ENCODE peak calls at places on chromosomes 11 and 22, in five cellular contexts. E is Peyer's patch, A is AG04449, D is GM13977, K is fibroblast of mammary gland. W is an unnamed sample.

GRCh38 chr11:101909087-101909486 is 5.7 kb upstream of the CEP126 start:
- DNase-seq in K (no peak), A (no peak), E (no peak), D (no peak), W (no peak)

GRCh38 chr11:126391970-126392637 is 36.6 kb downstream of the ST3GAL4 start:
- DNase-seq in A (no peak), K (no peak), D (no peak), E (no peak), W (no peak)

GRCh38 chr22:39214383-39215069 is 30.3 kb downstream of the PDGFB start:
- DNase-seq in A (no peak), E (no peak), K (peak), D (peak), W (peak)

GRCh38 chr11:92787638-92788037 is 181.8 kb upstream of the MTNR1B start:
- DNase-seq in E (no peak), A (no peak), K (no peak), D (no peak), W (no peak)

GRCh38 chr11:17603056-17603825 is 56.2 kb downstream of the OTOG start:
- DNase-seq in K (no peak), E (no peak), A (no peak), D (no peak), W (no peak)

GRCh38 chr11:66218846-66219620 is 49.4 kb upstream of the RAB1B start:
- DNase-seq in E (peak), K (no peak), A (no peak), D (no peak), W (no peak)

GRCh38 chr11:6251120-6251733 is 8.4 kb upstream of the CCKBR start:
- DNase-seq in K (peak), E (peak), D (peak), A (no peak), W (peak)

GRCh38 chr11:9759519-9760179 is 95.8 kb downstream of the SWAP70 start:
- DNase-seq in D (peak), K (peak), E (peak), A (peak), W (peak)

GRCh38 chr11:93591247-93591898 is 48.2 kb upstream of the SMCO4 start:
- DNase-seq in A (no peak), D (peak), E (no peak), K (peak), W (no peak)

GRCh38 chr11:16784097-16784496 is 45.6 kb downstream of the C11orf58 start:
- DNase-seq in K (no peak), D (no peak), E (no peak), A (no peak), W (no peak)

GRCh38 chr11:110355011-110355744 is 58.8 kb upstream of the RDX start:
- DNase-seq in A (no peak), E (no peak), K (no peak), D (no peak), W (no peak)

GRCh38 chr11:59573216-59573615 is 42.4 kb downstream of the OSBP start:
- DNase-seq in K (peak), D (no peak), A (peak), E (no peak), W (no peak)

GRCh38 chr11:78742430-78742829 is 167.8 kb upstream of the NARS2 start:
- DNase-seq in E (peak), A (no peak), K (peak), D (no peak), W (no peak)

GRCh38 chr11:2926611-2927492 is 2.4 kb downstream of the PHLDA2 start:
- DNase-seq in K (no peak), E (no peak), D (no peak), A (no peak), W (no peak)

GRCh38 chr22:19879651-19879995 is 24.9 kb upstream of the GNB1L start:
- DNase-seq in E (peak), D (no peak), A (no peak), K (no peak), W (no peak)

GRCh38 chr22:40325315-40325714 is 21.0 kb upstream of the ADSL start:
- DNase-seq in K (no peak), A (no peak), E (no peak), D (peak), W (no peak)

GRCh38 chr11:117315285-117316196 is 515 bp downstream of the BACE1 start:
- DNase-seq in K (no peak), A (no peak), E (no peak), D (peak), W (peak)

GRCh38 chr11:62108971-62109391 is 14.8 kb upstream of the INCENP start:
- DNase-seq in K (peak), E (no peak), D (no peak), A (no peak), W (no peak)

GRCh38 chr11:10314199-10315072 is 9.6 kb downstream of the ADM start:
- DNase-seq in D (no peak), A (no peak), E (peak), K (peak), W (peak)

GRCh38 chr22:22616636-22617035 is 27.8 kb upstream of the GGTLC2 start:
- DNase-seq in D (peak), A (no peak), K (no peak), E (no peak), W (peak)

GRCh38 chr11:35357893-35358292 is 61.5 kb downstream of the SLC1A2 start:
- DNase-seq in K (peak), D (no peak), A (no peak), E (no peak), W (no peak)

GRCh38 chr22:21936151-21936778 is 16.4 kb downstream of the PPM1F start:
- DNase-seq in K (peak), D (no peak), A (no peak), E (no peak), W (no peak)

GRCh38 chr11:115848614-115849013 is 344.4 kb upstream of the CADM1 start:
- DNase-seq in A (no peak), D (no peak), K (no peak), E (no peak), W (no peak)

GRCh38 chr22:43155789-43156188 is 4.4 kb downstream of the TSPO start:
- DNase-seq in D (no peak), E (no peak), K (peak), A (no peak), W (no peak)

GRCh38 chr11:66617148-66617814 is 851 bp downstream of the RBM14 start:
- DNase-seq in D (no peak), E (no peak), A (no peak), K (peak), W (no peak)

GRCh38 chr11:66080055-66080817 is 10.2 kb downstream of the PACS1 start:
- DNase-seq in D (no peak), K (peak), E (peak), A (peak), W (no peak)

GRCh38 chr11:64053699-64054098 is 18.0 kb downstream of the FLRT1 start:
- DNase-seq in A (no peak), K (no peak), D (no peak), E (no peak), W (no peak)

GRCh38 chr11:1301220-1302000 is 8.0 kb downstream of the TOLLIP start:
- DNase-seq in A (no peak), E (no peak), K (no peak), D (no peak), W (no peak)

GRCh38 chr22:23002612-23003180 is 67.6 kb upstream of the GNAZ start:
- DNase-seq in A (no peak), E (no peak), K (no peak), D (no peak), W (no peak)

GRCh38 chr11:115191761-115192160 is 312.5 kb downstream of the CADM1 start:
- DNase-seq in D (no peak), K (no peak), A (peak), E (no peak), W (no peak)

GRCh38 chr11:72951193-72951592 is 137.0 kb downstream of the ATG16L2 start:
- DNase-seq in E (no peak), A (no peak), K (peak), D (no peak), W (no peak)

GRCh38 chr11:36034572-36035331 is 90.9 kb downstream of the LDLRAD3 start:
- DNase-seq in D (no peak), A (peak), K (peak), E (no peak), W (no peak)

GRCh38 chr11:26578998-26579635 is 7.1 kb upstream of the MUC15 start:
- DNase-seq in E (no peak), A (no peak), K (peak), D (no peak), W (no peak)

GRCh38 chr11:1302041-1302460 is 7.4 kb downstream of the TOLLIP start:
- DNase-seq in K (no peak), D (no peak), E (peak), A (no peak), W (no peak)

GRCh38 chr22:30829901-30830550 is 135.4 kb downstream of the OSBP2 start:
- DNase-seq in E (no peak), A (peak), D (no peak), K (peak), W (peak)

DNA sequence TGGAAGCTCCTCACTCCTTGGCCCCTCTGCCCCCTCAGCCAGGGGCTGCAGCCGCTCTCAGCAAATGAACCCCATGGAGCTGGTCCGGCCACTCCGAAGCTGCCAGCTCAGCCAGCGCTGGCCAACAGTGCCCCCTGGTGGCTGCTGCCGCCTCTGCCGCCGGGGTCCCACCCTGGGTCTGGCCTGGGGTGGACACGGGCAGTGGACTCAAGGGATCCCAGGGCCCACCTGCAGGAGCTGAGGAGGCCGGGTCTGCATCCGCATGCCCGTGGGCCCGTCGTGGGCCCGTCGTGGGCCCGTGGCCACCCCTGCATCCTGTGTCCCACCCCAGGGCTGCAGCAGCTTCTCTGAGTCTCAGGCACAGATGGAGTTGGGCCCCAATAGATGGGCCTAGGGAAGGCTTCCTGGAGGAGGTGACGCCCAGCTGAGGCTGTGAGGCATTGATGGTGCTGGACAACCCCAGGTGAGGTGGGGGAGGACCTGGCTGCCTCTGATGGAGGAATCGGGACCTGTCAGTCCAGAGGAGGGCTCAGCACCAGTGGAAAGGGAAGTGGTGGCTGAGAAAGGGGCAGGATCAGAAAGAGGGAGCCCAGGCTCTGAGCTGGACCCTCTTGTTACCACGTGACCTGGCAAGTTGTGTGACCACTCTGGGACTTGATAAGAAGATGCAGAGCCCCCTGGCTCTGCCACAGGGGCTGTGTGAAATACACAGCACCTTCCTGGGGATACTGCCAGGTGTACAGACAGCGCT is 522.3 kb downstream of the BRD1 start:
- DNase-seq in A (no peak), K (peak), D (no peak), E (peak), W (peak)
- TF ChIP-seq CTCF in A (peak), K (peak), D (peak), E (peak), W (peak)

DNA sequence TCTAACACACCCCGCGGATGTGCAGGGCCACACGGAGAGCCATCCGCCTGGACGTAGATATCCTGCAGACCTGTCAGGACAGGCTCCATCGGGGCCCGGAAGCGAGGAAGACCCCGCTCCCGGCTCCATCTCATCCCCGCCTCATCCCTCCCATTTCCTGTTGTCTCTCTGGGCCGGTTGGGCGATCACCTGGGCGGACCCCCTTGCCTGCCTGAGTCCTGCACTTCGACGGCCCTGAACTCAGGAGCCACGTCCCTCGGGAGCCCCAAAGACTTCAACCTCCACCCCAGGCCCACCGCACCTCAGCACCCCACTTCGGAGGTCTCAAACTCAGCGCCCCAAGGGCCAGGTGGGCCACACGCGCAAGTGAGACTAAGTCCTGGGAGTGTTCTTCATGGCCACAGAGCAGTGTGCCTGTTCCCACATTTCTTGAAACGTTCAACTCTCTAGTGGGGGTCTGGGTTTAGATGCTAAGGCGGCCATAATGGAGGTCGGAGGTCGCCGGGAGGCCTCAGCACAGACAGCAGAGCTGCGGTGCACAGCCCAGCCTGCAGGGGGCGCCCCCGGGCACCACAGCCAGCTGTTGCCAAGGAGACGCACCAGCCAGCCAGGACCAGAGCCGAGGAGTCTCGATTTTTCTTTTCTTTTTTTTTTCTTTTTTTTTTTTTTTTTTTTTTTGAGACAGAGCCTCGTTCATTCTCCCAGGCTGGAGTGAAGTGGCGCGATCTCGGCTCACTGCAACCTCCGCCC is 26.0 kb upstream of the FADD start:
- DNase-seq in K (peak), D (peak), E (peak), A (no peak), W (peak)
- TF ChIP-seq CTCF in K (peak), D (peak), E (peak), A (peak), W (peak)

GRCh38 chr11:75745807-75746206 is 22.8 kb upstream of the DGAT2 start:
- DNase-seq in K (no peak), D (no peak), E (no peak), A (no peak), W (no peak)

GRCh38 chr11:75735181-75735845 is 17.7 kb downstream of the MOGAT2 start:
- DNase-seq in A (no peak), E (no peak), D (no peak), K (no peak), W (no peak)

GRCh38 chr11:75743711-75744563 is 24.6 kb upstream of the DGAT2 start:
- DNase-seq in A (no peak), K (no peak), E (peak), D (no peak), W (no peak)

GRCh38 chr11:75737314-75737713 is 19.7 kb downstream of the MOGAT2 start:
- DNase-seq in D (no peak), K (no peak), A (no peak), E (no peak), W (no peak)

GRCh38 chr11:75740681-75741080 is 23.0 kb downstream of the MOGAT2 start:
- DNase-seq in D (no peak), E (no peak), K (no peak), A (no peak), W (no peak)
- TF ChIP-seq CTCF in D (no peak), E (no peak), K (no peak), A (no peak), W (no peak)

DNA sequence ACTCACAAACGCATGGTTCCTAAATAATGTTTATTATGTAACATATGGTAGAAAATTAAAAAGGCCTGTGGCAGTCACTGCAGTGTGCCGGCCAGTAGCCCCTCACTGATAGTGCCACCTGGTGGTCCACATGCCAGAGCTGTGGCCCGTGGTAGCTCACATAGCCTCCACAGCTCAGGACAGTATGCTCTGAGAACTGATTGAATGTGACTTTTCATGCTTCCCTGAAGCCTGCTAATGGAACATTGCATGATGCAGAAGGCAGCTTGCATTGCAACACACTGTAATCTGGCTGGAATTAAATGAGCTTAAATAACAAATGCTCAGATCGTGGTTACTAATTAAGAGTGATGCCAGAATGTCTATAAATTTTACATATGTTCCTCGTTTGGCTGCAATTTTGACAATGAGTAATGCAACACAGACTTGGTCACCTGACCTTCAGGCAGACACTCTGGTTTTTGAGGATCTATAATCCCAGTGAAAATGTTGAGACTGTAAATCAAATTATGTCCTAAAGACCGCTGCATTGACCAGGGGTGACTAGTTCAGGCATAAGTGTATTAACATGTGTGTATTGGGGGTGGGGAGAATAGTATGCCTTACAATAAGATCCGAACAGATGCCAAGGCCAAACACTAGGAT is 566.4 kb downstream of the METTL15 start:
- DNase-seq in K (peak), A (peak), D (no peak), E (no peak), W (no peak)
- TF ChIP-seq CTCF in K (peak), A (peak), D (peak), E (no peak), W (no peak)

W was measured in GM13976.